ENCODE peak calls at places on chromosomes 2 and 18, in eight cellular contexts. One of them, this sample, is unnamed.

GRCh38 chr2:128625966-128626757 is 307.5 kb upstream of the HS6ST1 start:
- DNase-seq in DND-41: no peak
- DNase-seq in breast epithelium: no peak
- DNase-seq in chondrocyte: peak
- DNase-seq in GM04504: no peak
- DNase-seq in NCI-H1092 treated with DMSO at 0.1 percent for 48 hours: no peak
- DNase-seq in GM20000: no peak
- DNase-seq in activated CD4-positive, alpha-beta T cell treated with anti-CD3 and anti-CD28 coated beads, Interleukin-2, amount 50 U/mL, for 1 hour: no peak
- DNase-seq in this sample: no peak

GRCh38 chr2:230018153-230018552 is 50.6 kb downstream of the SLC16A14 start:
- DNase-seq in chondrocyte: no peak
- DNase-seq in NCI-H1092 treated with DMSO at 0.1 percent for 48 hours: no peak
- DNase-seq in GM04504: no peak
- DNase-seq in breast epithelium: no peak
- DNase-seq in GM20000: no peak
- DNase-seq in activated CD4-positive, alpha-beta T cell treated with anti-CD3 and anti-CD28 coated beads, Interleukin-2, amount 50 U/mL, for 1 hour: no peak
- DNase-seq in DND-41: no peak
- DNase-seq in this sample: no peak

GRCh38 chr2:241107384-241107783 is 5.3 kb upstream of the MTERF4 start:
- DNase-seq in activated CD4-positive, alpha-beta T cell treated with anti-CD3 and anti-CD28 coated beads, Interleukin-2, amount 50 U/mL, for 1 hour: no peak
- DNase-seq in DND-41: no peak
- DNase-seq in breast epithelium: no peak
- DNase-seq in GM04504: no peak
- DNase-seq in GM20000: no peak
- DNase-seq in NCI-H1092 treated with DMSO at 0.1 percent for 48 hours: no peak
- DNase-seq in chondrocyte: no peak
- DNase-seq in this sample: no peak

GRCh38 chr2:96977631-96978195 is 8.7 kb downstream of the FAM178B start:
- DNase-seq in chondrocyte: no peak
- DNase-seq in GM04504: no peak
- DNase-seq in DND-41: no peak
- DNase-seq in activated CD4-positive, alpha-beta T cell treated with anti-CD3 and anti-CD28 coated beads, Interleukin-2, amount 50 U/mL, for 1 hour: no peak
- DNase-seq in NCI-H1092 treated with DMSO at 0.1 percent for 48 hours: no peak
- DNase-seq in breast epithelium: no peak
- DNase-seq in GM20000: no peak
- DNase-seq in this sample: no peak

GRCh38 chr18:78726326-78727056 is 253.1 kb upstream of the SALL3 start:
- DNase-seq in DND-41: no peak
- DNase-seq in NCI-H1092 treated with DMSO at 0.1 percent for 48 hours: no peak
- DNase-seq in GM20000: no peak
- DNase-seq in GM04504: no peak
- DNase-seq in breast epithelium: no peak
- DNase-seq in activated CD4-positive, alpha-beta T cell treated with anti-CD3 and anti-CD28 coated beads, Interleukin-2, amount 50 U/mL, for 1 hour: no peak
- DNase-seq in chondrocyte: no peak
- DNase-seq in this sample: no peak

GRCh38 chr2:37168217-37168981 is 11.6 kb upstream of the EIF2AK2 start:
- DNase-seq in DND-41: peak
- DNase-seq in GM20000: peak
- DNase-seq in activated CD4-positive, alpha-beta T cell treated with anti-CD3 and anti-CD28 coated beads, Interleukin-2, amount 50 U/mL, for 1 hour: no peak
- DNase-seq in NCI-H1092 treated with DMSO at 0.1 percent for 48 hours: peak
- DNase-seq in breast epithelium: no peak
- DNase-seq in GM04504: no peak
- DNase-seq in chondrocyte: no peak
- DNase-seq in this sample: peak

GRCh38 chr18:5068856-5069255 is 128.2 kb downstream of the AKAIN1 start:
- DNase-seq in activated CD4-positive, alpha-beta T cell treated with anti-CD3 and anti-CD28 coated beads, Interleukin-2, amount 50 U/mL, for 1 hour: no peak
- DNase-seq in breast epithelium: no peak
- DNase-seq in chondrocyte: no peak
- DNase-seq in GM04504: no peak
- DNase-seq in NCI-H1092 treated with DMSO at 0.1 percent for 48 hours: no peak
- DNase-seq in DND-41: no peak
- DNase-seq in GM20000: no peak
- DNase-seq in this sample: no peak

GRCh38 chr18:30409120-30409519 is 633.4 kb downstream of the DSC3 start:
- DNase-seq in chondrocyte: no peak
- DNase-seq in GM04504: no peak
- DNase-seq in GM20000: no peak
- DNase-seq in DND-41: no peak
- DNase-seq in NCI-H1092 treated with DMSO at 0.1 percent for 48 hours: no peak
- DNase-seq in breast epithelium: no peak
- DNase-seq in activated CD4-positive, alpha-beta T cell treated with anti-CD3 and anti-CD28 coated beads, Interleukin-2, amount 50 U/mL, for 1 hour: no peak
- DNase-seq in this sample: no peak